ENCODE peak calls at places on chromosome 2, in eight cellular contexts. A is cardiac fibroblast, F is PC-9, L is stomach, W is aorta, I is A549, Z is sigmoid colon, V is hepatocyte. R is an unnamed sample.

GRCh38 chr2:86223682-86224560 is 24.7 kb downstream of the MRPL35 start:
- DNase-seq in A (peak), F (no peak), I (no peak), V (no peak), L (no peak), Z (peak), W (no peak), R (no peak)

GRCh38 chr2:66574701-66575624 is 140.0 kb downstream of the MEIS1 start:
- DNase-seq in Z (peak), I (peak), W (peak), F (peak), V (peak), A (peak), L (no peak), R (no peak)

GRCh38 chr2:18423636-18424035 is 136.8 kb downstream of the RDH14 start:
- DNase-seq in V (no peak), F (no peak), W (no peak), L (no peak), Z (no peak), I (no peak), A (peak), R (no peak)

GRCh38 chr2:10058251-10059015 is 15.1 kb downstream of the KLF11 start:
- DNase-seq in I (no peak), Z (no peak), F (no peak), L (no peak), A (no peak), V (no peak), W (peak), R (no peak)

GRCh38 chr2:42249887-42250286 is 80.7 kb downstream of the EML4 start:
- DNase-seq in F (peak), A (no peak), V (no peak), L (no peak), I (no peak), W (no peak), Z (no peak), R (no peak)

GRCh38 chr2:152920846-152921245 is 202.4 kb downstream of the ARL6IP6 start:
- DNase-seq in V (peak), Z (peak), A (no peak), I (no peak), L (no peak), W (no peak), F (no peak), R (no peak)

GRCh38 chr2:54803783-54804758 is 80.6 kb downstream of the EML6 start:
- DNase-seq in A (no peak), Z (no peak), L (no peak), F (no peak), V (no peak), W (no peak), I (no peak), R (no peak)

GRCh38 chr2:209113030-209113429 is 310.8 kb upstream of the MAP2 start:
- DNase-seq in V (peak), W (no peak), I (no peak), L (no peak), Z (no peak), F (no peak), A (no peak), R (no peak)

GRCh38 chr2:226673314-226673723 is 126.3 kb downstream of the IRS1 start:
- DNase-seq in W (peak), A (peak), Z (no peak), L (peak), F (peak), I (peak), V (peak), R (no peak)

GRCh38 chr2:59888015-59888414 is 665.4 kb downstream of the BCL11A start:
- DNase-seq in F (no peak), V (peak), L (no peak), I (no peak), A (no peak), Z (no peak), W (no peak), R (no peak)

GRCh38 chr2:226440119-226440917 is 359.3 kb downstream of the IRS1 start:
- DNase-seq in W (no peak), L (no peak), Z (no peak), A (peak), I (no peak), F (no peak), V (no peak), R (no peak)

GRCh38 chr2:44233450-44234128 is 41.7 kb upstream of the SLC3A1 start:
- DNase-seq in W (no peak), Z (no peak), I (peak), V (peak), A (peak), L (no peak), F (no peak), R (no peak)

GRCh38 chr2:67752964-67753363 is 309.8 kb downstream of the C1D start:
- DNase-seq in L (no peak), I (no peak), W (no peak), V (no peak), A (peak), F (no peak), Z (no peak), R (no peak)

GRCh38 chr2:143058795-143059194 is 70.4 kb upstream of the ARHGAP15 start:
- DNase-seq in I (no peak), F (no peak), A (no peak), L (no peak), V (no peak), W (no peak), Z (no peak), R (no peak)
- H3K4me3 ChIP-seq in I (no peak), F (no peak), A (no peak), L (no peak), V (no peak), W (no peak), Z (no peak), R (no peak)

GRCh38 chr2:27771202-27771547 is 344 bp upstream of the MRPL33 start:
- DNase-seq in F (no peak), A (no peak), V (no peak), Z (no peak), I (no peak), L (no peak), W (no peak), R (no peak)

GRCh38 chr2:27766287-27766661 is 5.2 kb upstream of the MRPL33 start:
- DNase-seq in F (no peak), Z (no peak), A (no peak), W (no peak), I (no peak), L (no peak), V (no peak), R (no peak)

GRCh38 chr2:27762951-27763906 is 8.3 kb upstream of the MRPL33 start:
- DNase-seq in L (no peak), Z (no peak), W (no peak), A (no peak), V (no peak), I (no peak), F (no peak), R (no peak)

GRCh38 chr2:27763907-27764267 is 7.6 kb upstream of the MRPL33 start:
- DNase-seq in L (no peak), V (no peak), A (no peak), F (no peak), W (no peak), I (no peak), Z (no peak), R (no peak)

GRCh38 chr2:27765621-27766286 is 5.8 kb upstream of the MRPL33 start:
- DNase-seq in F (peak), A (peak), Z (peak), V (no peak), W (peak), I (peak), L (peak), R (peak)
- H3K4me3 ChIP-seq in F (peak), A (no peak), Z (no peak), V (no peak), W (no peak), I (no peak), L (peak), R (peak)

GRCh38 chr2:218959761-218960195 is 312 bp downstream of the CDK5R2 start:
- DNase-seq in W (no peak), V (no peak), F (no peak), L (no peak), A (no peak), Z (no peak), I (no peak), R (no peak)
- H3K4me3 ChIP-seq in W (peak), V (peak), F (peak), L (peak), A (peak), Z (no peak), I (peak), R (peak)

DNA sequence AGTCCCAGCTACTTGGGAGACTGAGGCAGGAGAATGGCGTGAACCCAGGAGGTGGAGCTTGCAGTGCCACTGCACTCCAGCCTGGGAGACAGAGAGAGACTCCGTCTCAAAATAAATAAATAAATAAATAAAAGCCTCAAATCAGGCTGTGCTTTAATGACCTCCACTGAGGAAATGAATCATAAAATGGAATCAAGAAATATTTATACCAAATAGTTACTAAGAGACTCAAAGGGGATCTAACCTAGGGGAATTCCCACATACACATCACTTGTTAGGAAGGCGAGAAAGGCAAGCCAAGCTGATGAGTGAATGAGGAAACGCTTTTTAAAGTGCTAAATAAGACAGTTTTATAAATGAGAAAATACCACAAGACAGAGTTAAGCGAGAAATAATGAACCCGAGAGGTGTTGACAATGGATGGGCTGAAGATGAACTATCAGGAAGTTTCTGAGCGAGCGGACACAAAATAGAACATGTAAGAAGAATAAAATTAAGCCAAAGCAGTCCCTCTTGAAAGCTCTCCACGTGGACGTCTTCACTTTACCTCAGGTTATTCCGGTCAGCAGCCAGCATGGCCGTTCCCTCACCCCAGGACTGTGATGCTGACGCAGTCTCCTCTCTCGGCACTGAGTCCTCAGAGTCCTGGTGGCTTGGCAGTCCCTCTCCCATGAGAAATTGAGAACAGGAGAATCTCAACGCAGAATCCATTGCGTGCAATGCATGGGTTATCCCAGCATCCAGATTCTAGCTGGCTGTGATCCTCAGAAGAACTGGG is 22.4 kb downstream of the PXDN start:
- DNase-seq in A (peak), W (no peak), L (no peak), I (no peak), Z (peak), V (no peak), F (peak), R (no peak)
- H3K4me3 ChIP-seq in A (no peak), W (no peak), L (no peak), I (no peak), Z (no peak), V (no peak), F (peak), R (no peak)

DNA sequence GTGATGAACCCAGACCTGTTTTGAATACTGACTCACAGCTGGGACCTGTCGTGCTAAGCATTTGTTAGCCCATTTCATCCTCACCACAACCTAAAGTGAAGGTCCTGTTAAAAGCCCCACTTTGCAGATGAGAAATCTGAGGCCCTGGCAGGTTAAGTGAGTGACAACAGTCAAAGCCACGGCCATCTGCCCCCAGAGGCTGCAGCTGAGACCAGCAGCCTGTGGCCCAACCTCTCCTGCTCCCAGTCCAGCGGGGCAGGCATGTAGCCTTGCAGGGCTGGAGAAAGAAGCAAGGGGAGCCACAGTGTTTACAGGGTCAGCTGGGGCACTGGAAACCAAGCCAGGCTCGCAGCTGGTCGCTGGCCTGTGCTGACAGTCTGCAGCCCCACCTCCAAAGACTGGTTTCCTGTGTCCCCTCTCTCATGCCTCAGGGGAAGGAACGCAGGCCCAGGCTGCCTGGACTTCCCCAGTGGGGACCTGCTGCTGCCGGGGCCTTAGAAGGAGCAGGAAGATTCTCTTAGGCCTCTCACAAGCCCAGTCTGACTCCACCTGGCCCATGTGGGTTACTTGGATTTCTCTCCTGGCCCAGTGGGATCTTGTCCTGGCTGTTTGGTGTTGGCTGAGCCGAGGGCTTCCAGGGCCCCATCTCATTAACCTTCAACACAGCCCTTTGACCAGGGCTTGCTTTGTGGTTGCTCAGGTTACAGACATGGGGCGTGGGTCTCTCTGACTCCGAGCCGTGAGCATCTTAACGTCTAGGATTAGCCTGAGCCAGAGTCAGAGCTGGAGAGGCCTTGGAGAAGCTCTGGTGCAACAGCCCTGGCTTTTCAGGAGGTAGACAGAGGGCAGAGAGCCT is 1.7 kb downstream of the INPP5D start:
- DNase-seq in I (no peak), V (peak), W (peak), F (peak), Z (peak), L (peak), A (peak), R (peak)
- H3K4me3 ChIP-seq in I (no peak), V (no peak), W (no peak), F (no peak), Z (no peak), L (peak), A (no peak), R (peak)

GRCh38 chr2:63055510-63056308 is 5.1 kb downstream of the OTX1 start:
- DNase-seq in F (no peak), Z (peak), L (no peak), W (no peak), V (no peak), A (no peak), I (no peak), R (no peak)

GRCh38 chr2:63056309-63057065 is 5.9 kb downstream of the OTX1 start:
- DNase-seq in A (no peak), W (peak), V (peak), I (no peak), Z (peak), L (no peak), F (no peak), R (no peak)

GRCh38 chr2:63053235-63053888 is 2.7 kb downstream of the OTX1 start:
- DNase-seq in F (no peak), A (no peak), W (no peak), I (no peak), V (no peak), Z (no peak), L (no peak), R (no peak)

GRCh38 chr2:63053889-63054725 is 3.5 kb downstream of the OTX1 start:
- DNase-seq in F (no peak), L (no peak), Z (peak), I (no peak), W (no peak), V (peak), A (no peak), R (no peak)

DNA sequence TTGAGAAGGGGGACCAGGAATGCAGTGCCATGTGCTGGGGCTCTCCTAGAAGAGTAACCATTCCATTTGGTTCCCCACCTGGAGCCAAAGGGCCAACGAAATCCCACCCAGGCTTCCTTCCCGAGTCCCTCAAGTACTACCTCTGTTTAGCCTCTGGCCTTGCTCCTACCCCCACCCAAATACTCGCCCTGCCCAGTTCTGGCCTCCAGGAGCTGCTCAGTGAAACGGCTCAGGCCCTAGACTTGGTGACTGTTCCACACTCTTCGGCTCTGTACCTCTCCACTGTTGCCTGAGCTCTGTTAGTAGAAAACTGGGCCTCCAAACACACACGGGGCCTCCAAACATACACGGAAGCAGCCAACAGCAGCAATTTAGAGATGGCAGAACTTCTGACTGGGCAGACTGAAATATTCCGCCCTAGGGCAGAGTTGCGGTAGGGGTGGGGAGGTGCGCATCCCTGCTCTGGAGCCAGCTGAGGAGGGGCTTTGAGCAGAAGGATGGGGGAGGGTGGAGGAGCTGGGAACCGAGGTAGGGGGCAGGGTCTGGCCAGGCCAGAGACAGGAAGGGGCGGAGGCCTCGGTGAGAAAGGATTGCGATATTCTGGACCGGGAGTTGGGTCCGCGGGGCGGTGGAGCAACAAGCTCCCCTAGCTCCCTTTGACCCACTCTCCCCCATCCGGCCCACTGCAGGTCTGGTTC is 4.3 kb downstream of the OTX1 start:
- DNase-seq in F (no peak), W (no peak), A (no peak), Z (no peak), I (no peak), L (no peak), V (no peak), R (no peak)
- H3K4me3 ChIP-seq in F (no peak), W (no peak), A (peak), Z (no peak), I (no peak), L (peak), V (no peak), R (no peak)

GRCh38 chr2:201879986-201880385 is 73.6 kb downstream of the CDK15 start:
- DNase-seq in I (no peak), W (no peak), A (no peak), F (no peak), Z (no peak), V (no peak), L (no peak), R (no peak)

GRCh38 chr2:201881731-201882130 is 75.4 kb downstream of the CDK15 start:
- DNase-seq in W (no peak), F (no peak), A (no peak), L (no peak), V (no peak), Z (no peak), I (no peak), R (no peak)

GRCh38 chr2:201882353-201883095 is 76.2 kb downstream of the CDK15 start:
- DNase-seq in W (peak), I (no peak), F (no peak), A (peak), Z (no peak), L (no peak), V (no peak), R (no peak)

GRCh38 chr2:201881382-201881720 is 75.0 kb downstream of the CDK15 start:
- DNase-seq in W (no peak), I (no peak), F (no peak), A (no peak), L (no peak), V (no peak), Z (no peak), R (no peak)

GRCh38 chr2:201880620-201881381 is 74.5 kb downstream of the CDK15 start:
- DNase-seq in I (no peak), W (peak), L (no peak), F (no peak), Z (no peak), A (peak), V (peak), R (no peak)
- H3K4me3 ChIP-seq in I (no peak), W (no peak), L (no peak), F (no peak), Z (no peak), A (no peak), V (no peak), R (no peak)